ENCODE peak calls at places on chromosomes 1 and 21, in four cellular contexts. F is K562, D is A549, A is GM12878. E is an unnamed sample.

GRCh38 chr1:1168156-1168450 is 5.6 kb upstream of the TTLL10 start:
- DNase-seq in F (no peak), D (no peak), A (no peak), E (no peak)

GRCh38 chr1:6205849-6206845 is at the start of gene RNF207:
- DNase-seq in F (peak), D (peak), A (no peak), E (peak)

GRCh38 chr1:24118410-24119242 is 6.7 kb upstream of the MYOM3 start:
- DNase-seq in F (no peak), D (no peak), A (no peak), E (peak)

GRCh38 chr1:20358761-20359263 is 68.1 kb downstream of the VWA5B1 start:
- DNase-seq in F (no peak), D (peak), A (no peak), E (peak)

GRCh38 chr21:17929514-17929913 is 110.4 kb upstream of the C21orf91 start:
- DNase-seq in F (no peak), D (no peak), A (no peak), E (no peak)

GRCh38 chr1:235266967-235267366 is 61.0 kb downstream of the ARID4B start:
- DNase-seq in F (no peak), D (no peak), A (no peak), E (no peak)

GRCh38 chr1:192809286-192810252 is 730 bp downstream of the RGS2 start:
- DNase-seq in F (peak), D (peak), A (no peak), E (no peak)

GRCh38 chr1:70017770-70018169 is 187.6 kb downstream of the LRRC40 start:
- DNase-seq in F (no peak), D (no peak), A (no peak), E (no peak)

GRCh38 chr1:172845865-172846264 is 187.0 kb downstream of the FASLG start:
- DNase-seq in F (no peak), D (no peak), A (no peak), E (no peak)

GRCh38 chr1:226635456-226635941 is 86.9 kb downstream of the STUM start:
- DNase-seq in F (no peak), D (no peak), A (no peak), E (no peak)

GRCh38 chr1:67610450-67610849 is 74.6 kb upstream of the GADD45A start:
- DNase-seq in F (no peak), D (no peak), A (no peak), E (no peak)

GRCh38 chr1:211345719-211346118 is 19.1 kb downstream of the TRAF5 start:
- DNase-seq in F (no peak), D (no peak), A (no peak), E (no peak)

GRCh38 chr1:151702936-151703335 is 13.7 kb downstream of the CELF3 start:
- DNase-seq in F (no peak), D (no peak), A (no peak), E (no peak)

GRCh38 chr21:29342394-29342957 is 43.8 kb downstream of the BACH1 start:
- DNase-seq in F (no peak), D (peak), A (peak), E (no peak)

GRCh38 chr1:93448292-93448982 is 519 bp downstream of the FNBP1L start:
- DNase-seq in F (peak), D (peak), A (no peak), E (peak)

GRCh38 chr1:103492003-103492665 is 33.4 kb upstream of the RNPC3 start:
- DNase-seq in F (no peak), D (no peak), A (no peak), E (no peak)

GRCh38 chr21:35198004-35198403 is 148.9 kb upstream of the RUNX1 start:
- DNase-seq in F (no peak), D (peak), A (no peak), E (no peak)

GRCh38 chr1:189787201-189787600 is 690.5 kb downstream of the BRINP3 start:
- DNase-seq in F (no peak), D (no peak), A (no peak), E (peak)

DNA sequence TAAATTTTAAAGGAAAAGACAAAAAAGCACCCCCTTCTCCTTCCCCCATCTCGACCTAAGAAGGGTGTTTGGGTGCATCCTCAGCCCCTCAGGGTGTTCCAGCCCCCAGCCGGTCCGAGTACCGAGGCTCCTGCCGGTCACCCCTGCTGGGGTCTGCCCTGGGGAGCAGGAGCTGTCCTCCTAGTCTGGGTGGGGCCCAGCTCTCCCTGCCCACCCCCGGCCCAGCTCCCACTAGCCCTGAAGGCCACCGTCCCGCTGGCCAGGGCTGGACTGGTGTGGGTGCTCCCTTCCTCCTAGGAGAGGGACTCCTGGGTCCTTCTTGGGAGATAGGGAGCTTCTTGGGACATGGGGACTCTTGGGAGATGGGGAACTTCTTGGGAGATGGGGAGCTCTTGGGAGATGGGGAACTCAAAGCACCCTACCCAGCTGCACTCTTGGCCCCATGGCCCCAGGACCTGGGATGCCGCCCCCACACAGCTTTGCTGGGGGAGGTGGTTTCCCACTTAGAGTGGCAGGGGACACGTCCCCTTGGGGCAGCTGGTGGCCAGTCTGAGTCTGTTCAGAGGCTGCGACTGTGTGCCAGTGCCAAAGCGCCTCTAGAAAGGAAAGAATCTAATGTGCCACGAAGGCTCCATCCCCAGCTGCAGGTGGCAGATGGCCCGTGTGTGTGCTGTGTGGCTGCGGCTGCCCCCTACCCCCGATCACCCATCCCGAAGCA is 44.5 kb downstream of the MORN1 start:
- DNase-seq in F (no peak), D (no peak), A (no peak), E (no peak)
- TF ChIP-seq CHD4 in F (no peak), D (no peak), A (no peak), E (no peak)

DNA sequence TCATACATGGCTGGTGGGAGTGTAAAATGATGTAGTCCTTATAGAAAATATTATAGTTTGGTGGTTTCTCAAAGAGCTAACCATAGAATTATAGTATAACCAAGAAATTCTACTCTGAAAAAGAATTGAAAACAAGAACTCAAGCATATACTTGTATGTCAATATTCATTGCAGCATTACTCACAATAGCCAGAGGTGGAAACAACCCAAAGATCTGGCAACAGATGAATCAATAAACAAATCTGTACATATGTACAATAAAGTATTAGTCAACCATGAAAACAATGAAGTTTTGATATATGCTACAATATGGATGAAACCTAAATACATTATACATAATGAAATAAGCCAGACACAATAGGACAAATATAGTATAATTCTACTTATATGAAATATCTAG is 29.7 kb downstream of the XCL1 start:
- DNase-seq in F (no peak), D (no peak), A (no peak), E (no peak)
- TF ChIP-seq CHD4 in F (no peak), D (no peak), A (no peak), E (no peak)

GRCh38 chr1:43232071-43232470 is 37.7 kb upstream of the TMEM125 start:
- DNase-seq in F (no peak), D (peak), A (no peak), E (no peak)
- TF ChIP-seq CHD4 in F (no peak), D (no peak), A (no peak), E (no peak)

DNA sequence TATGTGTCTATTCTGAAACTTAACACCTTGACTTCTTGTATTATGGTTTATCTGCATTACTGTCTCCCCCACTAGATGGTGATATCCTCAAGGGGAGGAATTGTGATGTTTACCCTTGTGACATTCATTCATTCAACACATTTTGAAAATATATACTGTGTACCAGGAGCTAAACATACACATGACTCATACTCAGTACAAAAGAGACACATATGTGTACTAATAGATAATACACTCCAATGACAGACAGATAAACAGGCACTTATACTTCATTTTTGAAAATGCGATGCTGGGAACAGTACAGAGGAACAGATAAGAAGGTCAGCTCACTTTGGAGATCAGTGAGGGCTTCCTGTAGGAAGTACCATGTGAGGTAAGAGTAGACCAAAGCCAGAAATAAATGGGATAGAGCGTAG is 8.9 kb upstream of the RAB3GAP2 start:
- DNase-seq in F (no peak), D (peak), A (no peak), E (no peak)
- TF ChIP-seq CHD4 in F (no peak), D (no peak), A (no peak), E (no peak)

DNA sequence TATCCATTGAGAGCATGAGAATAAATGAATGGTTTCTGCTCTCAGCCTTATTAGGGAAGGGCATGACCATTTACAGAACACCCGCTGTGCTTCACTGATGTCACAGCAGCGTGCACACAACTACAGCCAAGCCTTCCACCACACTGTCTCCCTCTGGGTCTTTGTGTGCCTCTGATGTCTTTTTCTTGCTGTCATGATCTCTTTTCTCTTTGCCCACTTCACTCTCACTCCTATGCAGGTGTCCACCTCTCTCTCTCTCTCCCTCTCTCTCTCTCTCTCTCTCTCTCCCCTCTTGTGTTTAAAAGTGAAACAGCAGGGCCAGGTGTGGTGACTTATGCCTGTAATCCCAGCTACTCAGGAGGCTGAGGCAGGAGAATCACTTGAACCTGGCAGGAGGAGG is 232.5 kb upstream of the JUN start:
- DNase-seq in F (no peak), D (no peak), A (no peak), E (no peak)
- TF ChIP-seq CHD4 in F (no peak), D (no peak), A (no peak), E (no peak)

GRCh38 chr1:202561726-202562442 is 148.4 kb downstream of the SYT2 start:
- DNase-seq in F (peak), D (no peak), A (no peak), E (no peak)

GRCh38 chr1:202562443-202563060 is 147.7 kb downstream of the SYT2 start:
- DNase-seq in F (no peak), D (no peak), A (no peak), E (no peak)

GRCh38 chr1:202565890-202566289 is 144.4 kb downstream of the SYT2 start:
- DNase-seq in F (no peak), D (no peak), A (peak), E (no peak)

GRCh38 chr1:202564958-202565497 is 145.2 kb downstream of the SYT2 start:
- DNase-seq in F (no peak), D (no peak), A (no peak), E (no peak)

DNA sequence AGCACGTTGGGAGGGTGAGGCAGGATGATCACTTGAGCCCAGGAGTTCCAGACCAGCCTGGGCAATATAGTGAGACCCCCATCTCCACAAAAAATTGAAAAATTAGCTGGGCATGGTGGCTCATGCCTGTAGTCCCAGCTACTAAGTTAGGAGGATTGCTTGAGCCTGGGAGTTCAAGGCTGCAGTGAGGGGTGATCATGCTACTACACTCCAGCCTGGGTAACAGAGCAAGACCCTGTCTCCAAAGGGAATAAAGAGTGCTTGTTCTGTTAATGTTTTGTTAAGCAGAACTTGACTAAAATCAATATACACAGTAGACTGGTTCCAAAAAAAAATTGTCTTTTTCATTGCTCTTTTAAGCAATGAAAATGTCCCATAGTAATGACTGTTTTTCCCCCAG is 146.4 kb downstream of the SYT2 start:
- DNase-seq in F (no peak), D (no peak), A (no peak), E (no peak)
- TF ChIP-seq CHD4 in F (no peak), D (no peak), A (no peak), E (no peak)

GRCh38 chr1:112904831-112905227 is 51.2 kb downstream of the SLC16A1 start:
- DNase-seq in F (peak), D (no peak), A (no peak), E (no peak)
- TF ChIP-seq CHD4 in F (peak), D (no peak), A (no peak), E (no peak)

GRCh38 chr1:61284226-61284854 is 202.0 kb downstream of the NFIA start:
- DNase-seq in F (no peak), D (no peak), A (no peak), E (no peak)
- TF ChIP-seq CHD4 in F (no peak), D (no peak), A (no peak), E (no peak)

DNA sequence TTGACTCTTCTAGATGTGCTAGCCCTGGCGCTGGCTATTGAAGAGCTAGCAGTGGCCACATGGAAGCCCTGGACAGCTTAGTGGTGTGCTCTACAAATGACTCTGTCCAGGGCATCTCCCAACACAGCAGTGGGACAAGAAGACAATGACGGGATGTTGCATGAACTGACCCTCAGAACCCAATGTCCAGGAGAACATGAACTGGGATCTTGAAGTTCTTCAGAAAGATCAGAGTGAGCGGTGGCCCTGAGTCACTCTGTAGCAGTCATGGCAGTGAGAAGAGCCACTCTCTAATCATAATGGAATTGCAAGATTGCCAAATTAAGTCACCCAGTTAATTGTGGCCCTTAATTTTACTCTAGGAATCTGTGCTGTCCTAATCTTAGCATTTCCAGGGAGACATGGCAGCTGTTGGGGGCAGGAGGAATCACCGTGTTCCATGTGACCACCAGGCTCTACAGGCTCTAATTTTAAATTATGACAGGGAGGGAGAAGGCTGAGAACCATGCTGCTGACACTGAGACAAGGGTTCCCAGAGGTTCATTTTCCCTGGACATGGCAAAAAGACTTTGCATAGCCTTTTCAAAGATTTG is 10.2 kb upstream of the OBSCN start:
- DNase-seq in F (no peak), D (no peak), A (no peak), E (no peak)
- TF ChIP-seq CHD4 in F (no peak), D (no peak), A (no peak), E (no peak)

E was measured in HepG2.